ENCODE peak calls at places on chromosomes 16 and 17, in seven cellular contexts. Q is memory B cell; F is GM18507; C is CD4-positive, CD25-positive, alpha-beta regulatory T cell; Y is ELF-1; O is activated naive CD4-positive, alpha-beta T cell; R is hepatocyte. S is an unnamed sample.

GRCh38 chr17:64139542-64139941 is 9.6 kb upstream of the ERN1 start:
- DNase-seq in R (no peak), Y (no peak), O (no peak), C (no peak), Q (no peak), F (no peak), S (no peak)

GRCh38 chr17:19331134-19331533 is 31.4 kb downstream of the B9D1 start:
- DNase-seq in O (no peak), Y (no peak), Q (no peak), C (no peak), R (no peak), F (no peak), S (no peak)

GRCh38 chr17:75273968-75274708 is 3.1 kb upstream of the MIF4GD start:
- DNase-seq in O (no peak), R (no peak), Y (no peak), C (no peak), F (no peak), Q (no peak), S (no peak)

GRCh38 chr16:57194512-57194911 is 8.4 kb downstream of the RSPRY1 start:
- DNase-seq in Q (no peak), O (no peak), R (peak; percentile 61), F (no peak), C (no peak), Y (no peak), S (no peak)

GRCh38 chr16:769201-769769 is 8.8 kb downstream of the MSLN start:
- DNase-seq in Q (no peak), R (no peak), F (no peak), O (no peak), C (no peak), Y (peak; percentile 48), S (no peak)

GRCh38 chr16:83940157-83940556 is 12.9 kb upstream of the OSGIN1 start:
- DNase-seq in O (no peak), Q (no peak), C (no peak), R (no peak), F (no peak), Y (no peak), S (no peak)

GRCh38 chr16:48318630-48319029 is 66.6 kb downstream of the SIAH1 start:
- DNase-seq in F (no peak), Q (no peak), C (no peak), Y (peak; percentile 25), O (no peak), R (no peak), S (no peak)

GRCh38 chr16:27374794-27375499 is 27.0 kb upstream of the IL21R start:
- DNase-seq in R (peak; percentile 77), F (no peak), Q (no peak), C (no peak), Y (peak; percentile 98), O (no peak), S (no peak)

GRCh38 chr17:9408381-9408780 is 167.2 kb downstream of the STX8 start:
- DNase-seq in C (no peak), Q (no peak), Y (no peak), R (no peak), F (no peak), O (no peak), S (no peak)

GRCh38 chr16:57462209-57462977 is at the start of gene POLR2C:
- DNase-seq in C (peak; percentile 85), F (peak; percentile 88), Y (peak; percentile 92), Q (peak; percentile 97), O (peak; percentile 89), R (peak; percentile 93), S (no peak)

GRCh38 chr16:28202147-28202746 is 9.5 kb downstream of the XPO6 start:
- DNase-seq in F (no peak), Y (no peak), C (no peak), R (no peak), O (no peak), Q (no peak), S (no peak)

GRCh38 chr17:7912927-7913524 is 3.1 kb downstream of the RNF227 start:
- DNase-seq in Q (peak; percentile 33), Y (peak; percentile 70), R (peak; percentile 80), F (no peak), O (no peak), C (peak; percentile 42), S (no peak)

GRCh38 chr17:47742319-47743181 is 9.5 kb downstream of the TBX21 start:
- DNase-seq in F (no peak), Y (peak; percentile 75), R (peak; percentile 32), C (no peak), Q (peak; percentile 46), O (no peak), S (no peak)

GRCh38 chr16:58999751-59000150 is 265.6 kb upstream of the GOT2 start:
- DNase-seq in O (no peak), Q (no peak), F (no peak), C (no peak), R (no peak), Y (no peak), S (no peak)